ENCODE peak calls at places on chromosomes 4 and X, in four cellular contexts. W is stomach, V is uterus, P is lower leg skin. Z is an unnamed sample.

GRCh38 chrX:2610246-2611170 is 80.6 kb upstream of the CD99 start:
- DNase-seq in W (no peak), V (no peak), P (no peak), Z (no peak)

GRCh38 chr4:4542824-4543485 is 1.1 kb upstream of the STX18 start:
- DNase-seq in W (no peak), V (no peak), P (no peak), Z (no peak)

GRCh38 chr4:6241062-6241845 is 28.4 kb upstream of the WFS1 start:
- DNase-seq in W (no peak), V (no peak), P (no peak), Z (no peak)

GRCh38 chrX:50812995-50813842 is 775 bp downstream of the SHROOM4 start:
- DNase-seq in W (peak), V (peak), P (peak), Z (no peak)

GRCh38 chr4:174172274-174172673 is 111.2 kb downstream of the FBXO8 start:
- DNase-seq in W (no peak), V (no peak), P (no peak), Z (no peak)

GRCh38 chr4:139550724-139551429 is 5.1 kb downstream of the SETD7 start:
- DNase-seq in W (no peak), V (peak), P (no peak), Z (no peak)

GRCh38 chr4:10981611-10982010 is 297.0 kb upstream of the CLNK start:
- DNase-seq in W (no peak), V (no peak), P (no peak), Z (no peak)

GRCh38 chr4:54513231-54513630 is 144.5 kb upstream of the KIT start:
- DNase-seq in W (no peak), V (no peak), P (no peak), Z (peak)

GRCh38 chr4:23887989-23888388 is 1.9 kb downstream of the PPARGC1A start:
- DNase-seq in W (no peak), V (no peak), P (no peak), Z (no peak)

GRCh38 chr4:139628184-139629012 is 37.2 kb upstream of the MGST2 start:
- DNase-seq in W (peak), V (no peak), P (no peak), Z (no peak)

GRCh38 chr4:126678608-126679007 is 954.1 kb upstream of the INTU start:
- DNase-seq in W (no peak), V (no peak), P (no peak), Z (no peak)

GRCh38 chrX:39196192-39197102 is 395.2 kb downstream of the MID1IP1 start:
- DNase-seq in W (peak), V (peak), P (no peak), Z (peak)

GRCh38 chr4:152351080-152351479 is 184.8 kb downstream of the FBXW7 start:
- DNase-seq in W (no peak), V (no peak), P (no peak), Z (no peak)
- H3K4me3 ChIP-seq in W (no peak), V (no peak), P (no peak), Z (peak)

DNA sequence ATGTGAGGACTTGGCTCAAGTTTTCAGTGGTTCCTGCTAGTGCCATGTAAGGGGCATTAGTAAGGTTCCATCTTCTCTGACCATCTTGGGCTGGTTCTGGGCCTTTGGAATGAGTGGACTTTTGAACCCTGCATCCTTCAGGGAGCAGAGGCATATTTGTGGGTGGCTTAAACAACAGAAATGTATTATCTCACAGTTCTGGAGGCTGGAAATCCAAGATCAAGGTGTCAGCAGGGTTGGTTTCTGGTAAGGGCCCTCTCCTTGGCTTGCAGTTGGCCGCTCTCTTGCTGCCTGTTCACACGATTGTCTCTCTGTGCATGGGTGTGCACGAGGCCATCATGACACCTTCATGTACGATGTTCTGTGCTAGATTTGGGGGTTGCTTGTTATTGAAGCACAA is 21.3 kb downstream of the CCKAR start:
- DNase-seq in W (no peak), V (no peak), P (peak), Z (no peak)
- TF ChIP-seq CTCF in W (no peak), V (no peak), P (no peak), Z (no peak)

DNA sequence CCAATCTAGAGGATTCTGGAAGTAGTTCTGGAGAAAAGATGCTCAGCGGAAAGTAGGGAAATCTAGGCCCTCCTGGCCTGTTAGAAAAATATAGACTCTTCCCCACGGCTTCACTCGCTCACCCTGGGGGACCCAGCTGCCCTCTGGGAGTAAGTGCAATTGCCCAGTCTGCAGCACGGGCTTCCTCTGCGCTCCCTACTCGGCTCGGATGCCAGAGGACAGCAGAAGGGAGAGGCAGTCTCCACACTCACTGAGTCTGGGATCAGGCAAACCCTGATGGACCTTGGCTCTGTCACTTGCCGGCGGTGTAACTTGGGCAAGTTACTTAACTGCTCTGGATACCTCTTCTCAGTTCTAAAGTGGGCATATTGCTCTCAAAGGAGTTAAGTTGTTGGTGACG is 2.1 kb downstream of the SHISA3 start:
- DNase-seq in W (no peak), V (no peak), P (no peak), Z (no peak)
- H3K4me3 ChIP-seq in W (peak), V (no peak), P (no peak), Z (no peak)

DNA sequence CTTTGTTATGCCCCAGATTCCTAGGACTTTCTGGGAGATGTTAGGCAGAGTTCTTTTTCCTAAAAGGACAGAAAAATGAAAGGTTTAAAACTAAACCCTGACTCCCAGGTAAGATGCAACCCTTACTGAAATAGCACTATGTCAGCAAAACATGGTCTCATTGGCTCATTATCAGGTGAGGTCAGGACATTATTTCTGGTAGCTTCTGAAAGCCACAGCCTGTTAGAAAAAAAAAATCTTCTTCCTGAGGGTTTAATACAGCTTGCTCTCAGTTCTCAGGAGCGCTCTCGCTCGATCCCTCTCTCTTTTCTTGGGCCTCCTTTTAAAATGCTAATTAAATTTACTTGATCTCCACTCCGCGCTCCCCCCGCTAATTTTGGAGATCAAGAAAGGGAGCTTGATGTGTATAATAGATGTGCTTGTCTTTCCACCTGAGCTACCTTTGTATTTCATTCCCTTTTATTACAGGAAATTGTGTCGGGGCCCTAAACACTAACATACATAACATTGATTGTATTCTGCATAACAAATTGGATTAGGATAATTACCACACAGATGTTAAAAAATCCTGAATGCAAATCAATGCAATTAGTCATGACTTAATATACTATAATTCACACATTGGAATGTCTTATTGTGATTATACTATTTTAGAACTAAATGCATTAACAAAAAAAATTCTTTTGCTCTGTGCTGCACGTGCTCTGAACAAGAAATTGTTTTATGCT is 101.7 kb upstream of the TEX13D start:
- DNase-seq in W (no peak), V (no peak), P (no peak), Z (no peak)
- TF ChIP-seq CTCF in W (no peak), V (no peak), P (no peak), Z (no peak)

DNA sequence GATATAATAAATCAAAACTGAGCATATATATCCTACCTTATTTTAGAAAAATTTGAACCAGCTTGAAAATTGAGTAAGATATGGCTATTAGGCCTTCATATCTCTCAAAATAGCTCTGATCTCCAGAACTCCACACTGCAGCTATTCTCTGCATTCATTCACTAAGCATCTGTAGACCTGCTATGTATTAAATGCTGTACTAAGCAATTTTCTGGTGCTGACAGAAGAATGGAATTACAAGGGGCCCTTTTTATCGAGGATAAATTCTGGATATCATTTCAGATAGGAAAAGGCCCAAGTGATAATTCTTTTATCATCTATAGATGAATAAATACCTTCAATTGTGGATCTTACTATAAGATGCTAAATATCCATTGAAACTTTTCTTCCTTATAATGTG is 1.9 kb downstream of the THAP6 start:
- DNase-seq in W (no peak), V (no peak), P (no peak), Z (no peak)
- H3K4me3 ChIP-seq in W (no peak), V (no peak), P (no peak), Z (no peak)